ENCODE peak calls at places on chromosomes 7 and 10, in four cellular contexts. X, E, B and S are unnamed samples.

GRCh38 chr7:45118292-45118691 is 6.8 kb upstream of the TBRG4 start:
- DNase-seq in X (no peak), B (no peak), E (no peak), S (no peak)

GRCh38 chr10:11610151-11610854 is 1.1 kb downstream of the USP6NL start:
- DNase-seq in B (no peak), E (no peak), X (no peak), S (no peak)

GRCh38 chr10:47253651-47254375 is 46.2 kb upstream of the GDF10 start:
- DNase-seq in B (peak), E (no peak), X (no peak), S (peak)

GRCh38 chr7:86961686-86962085 is 97.8 kb downstream of the ELAPOR2 start:
- DNase-seq in E (no peak), X (no peak), B (no peak), S (peak)

GRCh38 chr10:127259385-127259784 is 63.0 kb upstream of the INSYN2A start:
- DNase-seq in B (no peak), E (no peak), X (no peak), S (no peak)

GRCh38 chr10:16989826-16990293 is 139.8 kb downstream of the CUBN start:
- DNase-seq in B (no peak), E (no peak), X (no peak), S (no peak)

GRCh38 chr10:26881600-26882331 is 21.0 kb upstream of the ABI1 start:
- DNase-seq in X (no peak), E (peak), B (no peak), S (no peak)

GRCh38 chr7:100017300-100017699 is 1.9 kb downstream of the ZKSCAN1 start:
- DNase-seq in E (no peak), X (no peak), B (no peak), S (no peak)

GRCh38 chr7:73994023-73994422 is 34.0 kb upstream of the ELN start:
- DNase-seq in E (no peak), B (no peak), X (no peak), S (no peak)

GRCh38 chr10:80523776-80524175 is 13.9 kb upstream of the SH2D4B start:
- DNase-seq in B (no peak), E (no peak), X (no peak), S (no peak)

GRCh38 chr10:79412516-79412915 is 32.9 kb downstream of the ZCCHC24 start:
- DNase-seq in B (no peak), E (no peak), X (no peak), S (no peak)

GRCh38 chr10:18504161-18504560 is 147.2 kb downstream of the NSUN6 start:
- DNase-seq in E (no peak), B (no peak), X (no peak), S (no peak)

GRCh38 chr7:76300210-76300731 is 2.2 kb upstream of the HSPB1 start:
- DNase-seq in E (no peak), X (no peak), B (no peak), S (no peak)

GRCh38 chr7:147477526-147477925 is 1113.0 kb upstream of the C7orf33 start:
- DNase-seq in E (no peak), X (no peak), B (no peak), S (no peak)

GRCh38 chr7:63899691-63900393 is 98.8 kb upstream of the ZNF722 start:
- DNase-seq in B (peak), E (peak), X (peak), S (peak)

GRCh38 chr7:96526492-96526891 is 183.2 kb downstream of the SEM1 start:
- DNase-seq in E (no peak), B (no peak), X (no peak), S (peak)